ENCODE peak calls at places on chromosomes 3 and 15, in nine cellular contexts. R is CD8-positive, alpha-beta memory T cell; A is NCI-H1436; D is brain microvascular endothelial cell; U is tibial artery; E is choroid plexus epithelial cell; Q is WTC11; J is A172; G is CD4-positive, alpha-beta T cell. C is an unnamed sample.

GRCh38 chr15:89283201-89283600 is 39.4 kb downstream of the FANCI start:
- DNase-seq in R (no peak), A (no peak), D (no peak), U (no peak), E (no peak), Q (no peak), J (no peak), G (no peak), C (no peak)

GRCh38 chr3:194761384-194761783 is 75.7 kb downstream of the FAM43A start:
- DNase-seq in R (no peak), A (peak; percentile 73), D (no peak), U (no peak), E (no peak), Q (no peak), J (no peak), G (no peak), C (no peak)

GRCh38 chr15:49415638-49416037 is 7.4 kb upstream of the FGF7 start:
- DNase-seq in R (no peak), A (no peak), D (peak; percentile 21), U (no peak), E (peak; percentile 89), Q (no peak), J (peak; percentile 50), G (no peak), C (peak; percentile 54)

GRCh38 chr3:167705840-167706239 is 28.9 kb downstream of the PDCD10 start:
- DNase-seq in R (no peak), A (no peak), D (peak; percentile 42), U (no peak), E (peak; percentile 80), Q (no peak), J (no peak), G (no peak), C (no peak)

GRCh38 chr15:88718731-88719130 is 79.9 kb downstream of the ISG20 start:
- DNase-seq in R (no peak), A (no peak), D (no peak), U (no peak), E (no peak), Q (no peak), J (no peak), G (no peak), C (no peak)

GRCh38 chr15:71627604-71628003 is 182.8 kb upstream of the NR2E3 start:
- DNase-seq in R (no peak), A (no peak), D (no peak), U (no peak), E (no peak), Q (no peak), J (no peak), G (no peak), C (no peak)

GRCh38 chr3:194212869-194213320 is 76.9 kb downstream of the HES1 start:
- DNase-seq in R (no peak), A (no peak), D (no peak), U (no peak), E (no peak), Q (peak; percentile 64), J (no peak), G (no peak), C (no peak)

GRCh38 chr3:111582114-111582461 is 13.1 kb downstream of the ZBED2 start:
- DNase-seq in R (no peak), A (no peak), D (peak; percentile 88), U (no peak), E (peak; percentile 89), Q (no peak), J (peak; percentile 95), G (no peak), C (peak; percentile 85)

GRCh38 chr3:126523745-126524428 is at the start of gene CHST13:
- DNase-seq in R (no peak), A (peak; percentile 49), D (no peak), U (peak; percentile 67), E (peak; percentile 36), Q (peak; percentile 77), J (no peak), G (no peak), C (no peak)

GRCh38 chr3:14431556-14431927 is 29.1 kb downstream of the SLC6A6 start:
- DNase-seq in R (no peak), A (no peak), D (no peak), U (no peak), E (no peak), Q (no peak), J (no peak), G (no peak), C (no peak)

C was measured in HT1080.